ENCODE peak calls at places on chromosomes 4 and X, in ten cellular contexts. J is stimulated activated CD8-positive, alpha-beta memory T cell treated with anti-CD3 and anti-CD28 coated beads, Interleukin-7, amount 100 ng/mL, for 4 hours; N is EL; L is transverse colon; U is non-pigmented ciliary epithelial cell; M is RWPE1; C is KG1; S is nephron progenitor cell; A is stromal cell of bone marrow; D is AG20443. B is an unnamed sample.

GRCh38 chr4:8705161-8706145 is 112.9 kb downstream of the CPZ start:
- DNase-seq in J (no peak), N (no peak), L (no peak), U (no peak), M (no peak), C (no peak), S (peak; percentile 55), A (no peak), D (no peak), B (no peak)

GRCh38 chrX:10062352-10062751 is 94.4 kb upstream of the CLCN4 start:
- DNase-seq in J (no peak), N (no peak), L (no peak), U (no peak), M (no peak), C (no peak), S (no peak), A (no peak), D (no peak), B (no peak)

GRCh38 chr4:121789470-121789869 is 11.7 kb upstream of the EXOSC9 start:
- DNase-seq in J (no peak), N (peak; percentile 18), L (no peak), U (no peak), M (no peak), C (no peak), S (no peak), A (no peak), D (no peak), B (peak; percentile 32)

GRCh38 chr4:94345267-94345666 is 2.6 kb upstream of the HPGDS start:
- DNase-seq in J (no peak), N (no peak), L (no peak), U (no peak), M (no peak), C (peak; percentile 35), S (no peak), A (no peak), D (no peak), B (no peak)

GRCh38 chr4:128468485-128468989 is 180.9 kb upstream of the PGRMC2 start:
- DNase-seq in J (no peak), N (peak; percentile 90), L (peak; percentile 67), U (peak; percentile 78), M (peak; percentile 32), C (no peak), S (no peak), A (peak; percentile 99), D (peak; percentile 84), B (peak; percentile 67)

GRCh38 chr4:134935320-134935719 is 733.7 kb upstream of the PABPC4L start:
- DNase-seq in J (no peak), N (peak; percentile 8), L (no peak), U (no peak), M (no peak), C (no peak), S (peak; percentile 24), A (no peak), D (no peak), B (no peak)

GRCh38 chrX:107709266-107709795 is 66.3 kb downstream of the TSC22D3 start:
- DNase-seq in J (no peak), N (no peak), L (no peak), U (no peak), M (no peak), C (no peak), S (no peak), A (no peak), D (no peak), B (no peak)

GRCh38 chrX:116010939-116011338 is 159.6 kb upstream of the AGTR2 start:
- DNase-seq in J (no peak), N (no peak), L (no peak), U (no peak), M (no peak), C (no peak), S (no peak), A (no peak), D (no peak), B (no peak)

GRCh38 chrX:23784487-23785301 is 1.7 kb downstream of the SAT1 start:
- DNase-seq in J (no peak), N (peak; percentile 72), L (no peak), U (no peak), M (peak; percentile 57), C (peak; percentile 1), S (no peak), A (peak; percentile 73), D (peak; percentile 28), B (peak; percentile 62)

GRCh38 chr4:108054025-108054424 is 64.3 kb downstream of the HADH start:
- DNase-seq in J (no peak), N (no peak), L (no peak), U (no peak), M (no peak), C (no peak), S (no peak), A (no peak), D (no peak), B (no peak)

GRCh38 chr4:167721574-167721973 is 370.8 kb upstream of the ANXA10 start:
- DNase-seq in J (no peak), N (peak; percentile 17), L (no peak), U (peak; percentile 9), M (no peak), C (no peak), S (no peak), A (no peak), D (no peak), B (no peak)